ENCODE peak calls at places on chromosomes 5 and 9, in eight cellular contexts. X is CD14-positive monocyte, Z is LoVo, J is KBM-7, Q is amygdala, S is NCI-H524, K is amniotic stem cell, A is fibroblast of lung. P is an unnamed sample.

GRCh38 chr5:112977440-112977861 is 853 bp downstream of the DCP2 start:
- DNase-seq in X (no peak), Z (peak), J (no peak), Q (no peak), S (no peak), K (no peak), A (peak), P (no peak)

GRCh38 chr9:137314561-137315560 is 12.8 kb upstream of the NRARP start:
- DNase-seq in X (peak), Z (no peak), J (no peak), Q (no peak), S (no peak), K (no peak), A (no peak), P (no peak)

GRCh38 chr5:153402550-153402949 is 87.9 kb upstream of the GRIA1 start:
- DNase-seq in X (no peak), Z (no peak), J (no peak), Q (no peak), S (no peak), K (no peak), A (no peak), P (no peak)

GRCh38 chr5:156824800-156825199 is 25.3 kb upstream of the PPP1R2B start:
- DNase-seq in X (no peak), Z (no peak), J (no peak), Q (no peak), S (peak), K (peak), A (peak), P (no peak)

GRCh38 chr9:86700601-86701000 is 246.7 kb downstream of the GAS1 start:
- DNase-seq in X (no peak), Z (no peak), J (no peak), Q (no peak), S (no peak), K (no peak), A (peak), P (no peak)

GRCh38 chr9:93143830-93144530 is 9.9 kb upstream of the NINJ1 start:
- DNase-seq in X (no peak), Z (no peak), J (peak), Q (peak), S (no peak), K (no peak), A (no peak), P (no peak)

GRCh38 chr9:121206516-121207370 is 5.1 kb upstream of the RAB14 start:
- DNase-seq in X (no peak), Z (peak), J (no peak), Q (no peak), S (no peak), K (no peak), A (no peak), P (no peak)

GRCh38 chr9:127525426-127526188 is 74.3 kb downstream of the LRSAM1 start:
- DNase-seq in X (no peak), Z (no peak), J (peak), Q (no peak), S (no peak), K (no peak), A (peak), P (no peak)

GRCh38 chr5:35136386-35136785 is 88.6 kb upstream of the AGXT2 start:
- DNase-seq in X (no peak), Z (peak), J (no peak), Q (no peak), S (no peak), K (peak), A (peak), P (peak)

GRCh38 chr9:4038182-4038723 is 261.6 kb downstream of the GLIS3 start:
- DNase-seq in X (no peak), Z (peak), J (no peak), Q (no peak), S (no peak), K (no peak), A (peak), P (no peak)

GRCh38 chr5:52582313-52582712 is 205.4 kb upstream of the ITGA1 start:
- DNase-seq in X (no peak), Z (no peak), J (no peak), Q (no peak), S (no peak), K (no peak), A (no peak), P (no peak)

GRCh38 chr5:1733369-1733768 is 66.3 kb downstream of the MRPL36 start:
- DNase-seq in X (peak), Z (no peak), J (no peak), Q (no peak), S (no peak), K (no peak), A (no peak), P (no peak)

GRCh38 chr9:129054163-129054851 is 17.9 kb downstream of the MIGA2 start:
- DNase-seq in X (no peak), Z (no peak), J (no peak), Q (no peak), S (no peak), K (no peak), A (peak), P (no peak)

GRCh38 chr5:171667341-171668096 is 118.1 kb upstream of the SMIM23 start:
- DNase-seq in X (no peak), Z (no peak), J (no peak), Q (no peak), S (no peak), K (peak), A (peak), P (no peak)

GRCh38 chr9:37371565-37372464 is 50.7 kb upstream of the GRHPR start:
- DNase-seq in X (no peak), Z (no peak), J (peak), Q (no peak), S (no peak), K (no peak), A (no peak), P (no peak)

GRCh38 chr5:53110156-53110555 is 599 bp upstream of the MOCS2 start:
- DNase-seq in X (no peak), Z (no peak), J (no peak), Q (no peak), S (no peak), K (no peak), A (no peak), P (no peak)

GRCh38 chr9:3059781-3060468 is 216.0 kb upstream of the PUM3 start:
- DNase-seq in X (no peak), Z (no peak), J (no peak), Q (no peak), S (no peak), K (no peak), A (no peak), P (no peak)

GRCh38 chr9:84404095-84404686 is 63.6 kb upstream of the SLC28A3 start:
- DNase-seq in X (no peak), Z (no peak), J (peak), Q (no peak), S (no peak), K (no peak), A (no peak), P (no peak)

GRCh38 chr5:80324912-80325311 is 5.1 kb downstream of the SPZ1 start:
- DNase-seq in X (no peak), Z (no peak), J (no peak), Q (no peak), S (no peak), K (no peak), A (no peak), P (no peak)

GRCh38 chr9:136769710-136770191 is 5.4 kb upstream of the LCN15 start:
- DNase-seq in X (no peak), Z (peak), J (peak), Q (no peak), S (no peak), K (no peak), A (no peak), P (no peak)

GRCh38 chr5:179111267-179112207 is 51.4 kb downstream of the ZNF354C start:
- DNase-seq in X (no peak), Z (no peak), J (no peak), Q (no peak), S (no peak), K (no peak), A (no peak), P (no peak)

GRCh38 chr9:97307091-97307490 is 368 bp upstream of the CCDC180 start:
- DNase-seq in X (no peak), Z (no peak), J (no peak), Q (peak), S (no peak), K (no peak), A (peak), P (no peak)

GRCh38 chr9:127277099-127277498 is 12.5 kb downstream of the GARNL3 start:
- DNase-seq in X (no peak), Z (no peak), J (no peak), Q (no peak), S (no peak), K (no peak), A (no peak), P (no peak)

GRCh38 chr9:69564557-69564956 is 107.6 kb downstream of the APBA1 start:
- DNase-seq in X (no peak), Z (no peak), J (no peak), Q (no peak), S (no peak), K (no peak), A (no peak), P (no peak)

GRCh38 chr9:119839888-119840287 is 470.7 kb upstream of the BRINP1 start:
- DNase-seq in X (no peak), Z (no peak), J (no peak), Q (no peak), S (no peak), K (no peak), A (no peak), P (no peak)

GRCh38 chr9:97474373-97474925 is 27.0 kb upstream of the TMOD1 start:
- DNase-seq in X (no peak), Z (no peak), J (no peak), Q (no peak), S (no peak), K (no peak), A (peak), P (no peak)

GRCh38 chr5:67095346-67095871 is 101.2 kb downstream of the CD180 start:
- DNase-seq in X (no peak), Z (peak), J (no peak), Q (no peak), S (no peak), K (no peak), A (peak), P (no peak)

P was measured in GOT3.